ENCODE peak calls at places on chromosomes 2 and 18, in ten cellular contexts. G is CD8-positive, alpha-beta memory T cell; P is neural progenitor cell; I is left ventricle myocardium inferior; E is brain microvascular endothelial cell; Z is heart right ventricle; W is mesendoderm; X is lung; Y is effector memory CD4-positive, alpha-beta T cell; V is SK-N-MC. H is an unnamed sample.

GRCh38 chr2:221675509-221675908 is 103.4 kb upstream of the EPHA4 start:
- DNase-seq in G (no peak), P (no peak), I (no peak), E (no peak), Z (no peak), W (no peak), X (no peak), Y (no peak), V (no peak), H (no peak)

GRCh38 chr2:159157361-159158045 is 129.0 kb downstream of the WDSUB1 start:
- DNase-seq in G (no peak), P (no peak), I (no peak), E (no peak), Z (no peak), W (no peak), X (no peak), Y (no peak), V (no peak), H (no peak)

GRCh38 chr18:75135158-75135725 is 73.7 kb downstream of the PTGR3 start:
- DNase-seq in G (no peak), P (no peak), I (no peak), E (no peak), Z (no peak), W (no peak), X (no peak), Y (no peak), V (no peak), H (peak; percentile 52)

GRCh38 chr2:98608118-98608961 is at the start of the genes COA5 and UNC50:
- DNase-seq in G (peak; percentile 83), P (peak; percentile 92), I (peak; percentile 93), E (peak; percentile 72), Z (peak; percentile 92), W (peak; percentile 95), X (peak; percentile 90), Y (peak; percentile 86), V (peak; percentile 39), H (peak; percentile 93)

GRCh38 chr18:63356272-63356896 is 10.6 kb downstream of the KDSR start:
- DNase-seq in G (no peak), P (no peak), I (no peak), E (no peak), Z (no peak), W (no peak), X (no peak), Y (no peak), V (no peak), H (no peak)

GRCh38 chr18:75815767-75816166 is 388.3 kb upstream of the SMIM21 start:
- DNase-seq in G (no peak), P (no peak), I (no peak), E (no peak), Z (no peak), W (no peak), X (no peak), Y (no peak), V (no peak), H (no peak)

GRCh38 chr2:146820672-146821071 is 1024.2 kb upstream of the ACVR2A start:
- DNase-seq in G (no peak), P (no peak), I (no peak), E (peak; percentile 72), Z (no peak), W (no peak), X (no peak), Y (no peak), V (no peak), H (no peak)

GRCh38 chr2:118937817-118938216 is 4.2 kb upstream of the MARCO start:
- DNase-seq in G (no peak), P (no peak), I (no peak), E (no peak), Z (no peak), W (no peak), X (no peak), Y (no peak), V (no peak), H (no peak)

GRCh38 chr2:223054193-223054781 is 2.3 kb downstream of the KCNE4 start:
- DNase-seq in G (no peak), P (no peak), I (peak; percentile 75), E (peak; percentile 63), Z (peak; percentile 66), W (no peak), X (peak; percentile 35), Y (no peak), V (no peak), H (peak; percentile 85)

GRCh38 chr2:223051580-223052375 is at the start of gene KCNE4:
- DNase-seq in G (no peak), P (peak; percentile 17), I (no peak), E (peak; percentile 69), Z (peak; percentile 36), W (no peak), X (no peak), Y (no peak), V (no peak), H (no peak)

GRCh38 chr2:223055140-223055539 is 3.1 kb downstream of the KCNE4 start:
- DNase-seq in G (no peak), P (no peak), I (no peak), E (peak; percentile 43), Z (no peak), W (no peak), X (no peak), Y (no peak), V (no peak), H (no peak)

GRCh38 chr2:223052710-223053261 is 796 bp downstream of the KCNE4 start:
- DNase-seq in G (no peak), P (no peak), I (no peak), E (no peak), Z (peak; percentile 18), W (no peak), X (no peak), Y (no peak), V (no peak), H (peak; percentile 75)

DNA sequence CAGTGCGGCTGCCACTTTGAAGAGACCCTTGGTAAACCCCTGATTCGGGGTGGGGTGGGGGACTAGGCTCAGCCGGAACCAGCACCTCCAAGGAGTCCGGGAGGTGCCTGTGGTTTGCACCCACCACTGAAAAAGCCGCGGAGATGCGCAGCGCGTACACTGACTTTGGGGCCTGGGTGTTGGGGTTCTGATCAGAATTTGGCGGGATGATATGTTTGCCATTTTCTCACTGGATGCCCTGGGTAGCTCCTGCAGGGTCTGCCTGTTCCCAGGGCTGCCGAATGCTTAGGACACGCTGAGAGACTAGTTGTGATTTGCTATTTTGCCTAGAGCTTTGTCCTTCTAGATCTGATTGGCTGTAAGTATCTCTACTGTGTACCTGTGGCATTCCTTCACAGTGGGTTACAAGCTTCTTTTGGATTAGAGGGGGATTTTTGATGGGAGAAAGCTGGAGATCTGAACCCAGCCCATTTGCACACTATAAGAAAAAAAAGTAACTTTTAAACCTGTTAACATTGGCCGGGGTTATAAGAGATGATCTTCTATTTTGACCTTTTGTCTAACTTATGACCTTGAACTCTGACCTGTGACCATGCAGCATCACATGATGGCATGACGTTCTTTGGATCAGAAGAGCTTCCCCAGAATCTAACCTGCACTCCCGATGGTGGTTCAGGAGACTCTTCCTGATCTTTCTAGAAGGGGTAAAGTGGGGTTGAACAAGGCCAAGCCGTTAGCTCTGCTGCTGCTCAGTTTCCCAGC is 1.6 kb downstream of the KCNE4 start:
- DNase-seq in G (no peak), P (no peak), I (no peak), E (no peak), Z (no peak), W (peak; percentile 43), X (no peak), Y (no peak), V (no peak), H (peak; percentile 74)
- H3K4me3 ChIP-seq in G (no peak overlapping the region), P (no peak overlapping the region), I (peak overlapping the region; percentile 67), E (peak overlapping the region; percentile 55), Z (peak overlapping the region; percentile 45), W (no peak overlapping the region), X (no peak overlapping the region), Y (no peak overlapping the region), V (peak overlapping the region; percentile 90), H (peak overlapping the region; percentile 70)

GRCh38 chr18:77205769-77206168 is 43.9 kb upstream of the GALR1 start:
- DNase-seq in G (no peak), P (no peak), I (no peak), E (no peak), Z (no peak), W (no peak), X (no peak), Y (no peak), V (no peak), H (no peak)

GRCh38 chr18:77206676-77207370 is 42.8 kb upstream of the GALR1 start:
- DNase-seq in G (no peak), P (no peak), I (peak; percentile 62), E (peak; percentile 85), Z (peak; percentile 36), W (no peak), X (no peak), Y (no peak), V (no peak), H (no peak)

GRCh38 chr18:77203071-77203470 is 46.6 kb upstream of the GALR1 start:
- DNase-seq in G (no peak), P (peak; percentile 42), I (no peak), E (no peak), Z (no peak), W (peak; percentile 18), X (no peak), Y (no peak), V (no peak), H (no peak)

GRCh38 chr18:77201508-77201907 is 48.1 kb upstream of the GALR1 start:
- DNase-seq in G (no peak), P (no peak), I (no peak), E (no peak), Z (no peak), W (no peak), X (no peak), Y (no peak), V (no peak), H (no peak)

DNA sequence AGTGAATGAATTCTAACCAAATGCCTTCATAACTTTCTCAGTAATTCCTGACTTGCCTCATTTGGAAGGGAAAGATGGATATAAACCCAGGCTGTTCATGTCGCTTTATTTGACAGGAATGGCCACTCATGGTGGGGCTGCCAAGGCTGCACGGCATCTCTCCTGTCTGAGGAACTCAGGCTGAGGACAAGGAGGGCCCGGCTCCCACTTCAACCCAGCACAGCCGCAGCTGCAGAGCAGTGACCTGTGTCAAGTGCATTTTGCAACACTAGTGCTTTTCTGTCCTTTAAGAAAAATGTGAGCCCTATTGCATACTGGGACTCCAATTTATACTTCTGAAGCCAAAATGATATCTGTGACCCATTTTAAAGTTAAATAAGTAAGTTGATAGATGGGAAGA is 45.8 kb upstream of the GALR1 start:
- DNase-seq in G (no peak), P (no peak), I (no peak), E (no peak), Z (no peak), W (no peak), X (no peak), Y (no peak), V (no peak), H (no peak)
- H3K27ac ChIP-seq in G (no peak overlapping the region), P (no peak overlapping the region), I (no peak overlapping the region), E (no peak overlapping the region), Z (no peak overlapping the region), W (no peak overlapping the region), X (no peak overlapping the region), Y (no peak overlapping the region), V (no peak overlapping the region), H (no peak overlapping the region)

DNA sequence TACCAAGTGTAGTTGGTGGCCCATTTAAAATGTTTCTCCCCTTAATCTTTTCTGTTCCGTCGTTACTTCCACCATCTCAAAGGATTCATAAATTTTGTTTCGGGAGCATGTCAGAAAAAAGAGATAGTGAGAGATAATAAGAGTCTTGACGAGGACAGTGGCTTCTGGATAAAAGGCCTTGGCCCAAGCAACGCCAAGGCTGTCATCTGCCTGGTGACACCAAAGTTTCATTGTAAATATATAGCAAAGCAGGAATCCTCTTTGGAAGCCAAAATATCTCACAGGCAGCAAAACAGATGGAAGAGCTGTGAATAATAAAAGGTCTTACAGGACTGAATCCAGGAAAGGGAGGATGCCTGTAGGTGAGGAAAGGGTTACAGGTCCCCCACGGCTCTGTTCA is 382.9 kb downstream of the OSR1 start:
- DNase-seq in G (no peak), P (no peak), I (no peak), E (no peak), Z (no peak), W (no peak), X (no peak), Y (no peak), V (no peak), H (no peak)
- H3K4me3 ChIP-seq in G (no peak overlapping the region), P (no peak overlapping the region), I (peak overlapping the region; percentile 49), E (no peak overlapping the region), Z (no peak overlapping the region), W (no peak overlapping the region), X (no peak overlapping the region), Y (no peak overlapping the region), V (no peak overlapping the region), H (peak overlapping the region; percentile 54)

DNA sequence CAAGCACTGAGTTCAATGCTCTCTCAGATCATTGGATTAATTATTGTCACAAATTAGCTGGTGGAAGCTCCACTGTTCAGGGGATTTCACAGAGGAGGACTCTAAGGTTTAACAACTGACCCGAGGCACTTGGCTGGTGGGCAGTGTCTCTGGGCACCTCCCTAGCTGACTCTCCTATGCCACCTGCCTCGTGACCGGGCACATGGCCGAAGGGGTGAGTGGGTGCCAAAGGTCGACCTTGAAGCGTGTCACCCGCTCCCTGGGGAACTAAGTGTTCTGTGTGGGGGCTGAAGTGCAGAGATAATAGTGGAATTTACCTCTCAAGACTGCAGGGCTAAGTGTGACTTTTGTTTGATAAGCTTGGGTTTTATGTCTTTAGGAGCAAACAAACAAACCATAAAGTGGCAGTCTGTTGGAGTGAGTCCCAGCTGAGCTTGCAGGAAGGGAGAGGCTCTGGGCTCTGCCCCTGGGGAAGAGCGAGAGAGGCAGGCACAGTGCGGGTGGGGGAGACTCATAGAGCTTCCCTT is 64.8 kb downstream of the BCL2L11 start:
- DNase-seq in G (no peak), P (no peak), I (peak; percentile 52), E (no peak), Z (peak; percentile 65), W (peak; percentile 16), X (peak; percentile 89), Y (no peak), V (no peak), H (no peak)
- H3K27ac ChIP-seq in G (no peak overlapping the region), P (no peak overlapping the region), I (peak overlapping the region; percentile 77), E (no peak overlapping the region), Z (peak overlapping the region; percentile 46), W (no peak overlapping the region), X (peak overlapping the region; percentile 46), Y (no peak overlapping the region), V (no peak overlapping the region), H (no peak overlapping the region)